ENCODE peak calls at places on chromosomes 13 and 19, in eight cellular contexts. T is body of pancreas, A is cardiac muscle cell, F is left ventricle myocardium inferior, D is choroid plexus epithelial cell, B is Caco-2, X is astrocyte of the spinal cord, Y is ascending aorta. C is an unnamed sample.

GRCh38 chr19:42323852-42324654 is 1.4 kb upstream of the MEGF8 start:
- DNase-seq in F (no peak), Y (no peak), X (no peak), T (peak), B (no peak), D (no peak), A (no peak), C (no peak)

GRCh38 chr19:30207357-30207756 is 164.8 kb upstream of the ZNF536 start:
- DNase-seq in X (no peak), D (no peak), A (no peak), Y (no peak), F (no peak), T (no peak), B (no peak), C (no peak)

GRCh38 chr19:38210458-38210987 is 13.5 kb downstream of the DPF1 start:
- DNase-seq in B (no peak), D (peak), Y (no peak), F (peak), T (no peak), A (peak), X (peak), C (no peak)

GRCh38 chr19:14672043-14672872 is 2.4 kb downstream of the ADGRE3 start:
- DNase-seq in D (no peak), F (no peak), T (no peak), X (no peak), B (no peak), Y (no peak), A (no peak), C (no peak)

GRCh38 chr19:47229674-47230121 is 1.3 kb downstream of the BBC3 start:
- DNase-seq in F (no peak), T (no peak), D (peak), B (no peak), A (no peak), Y (no peak), X (peak), C (no peak)

GRCh38 chr19:57282011-57282636 is 1.8 kb downstream of the ZNF460 start:
- DNase-seq in T (no peak), Y (no peak), B (no peak), D (no peak), A (no peak), F (no peak), X (no peak), C (no peak)

GRCh38 chr19:41499899-41500298 is 56.9 kb downstream of the ERICH4 start:
- DNase-seq in X (no peak), A (no peak), D (no peak), T (no peak), F (no peak), B (no peak), Y (no peak), C (no peak)

GRCh38 chr13:31913459-31913858 is 118.1 kb upstream of the FRY start:
- DNase-seq in X (peak), Y (no peak), T (peak), D (no peak), F (no peak), A (no peak), B (no peak), C (no peak)

GRCh38 chr19:47479701-47480503 is 4.1 kb downstream of the KPTN start:
- DNase-seq in D (peak), F (no peak), Y (no peak), T (no peak), X (peak), A (peak), B (no peak), C (peak)

GRCh38 chr13:46168341-46168740 is 13.6 kb downstream of the LCP1 start:
- DNase-seq in F (no peak), X (no peak), B (no peak), Y (peak), A (no peak), T (no peak), D (peak), C (no peak)

GRCh38 chr13:42808572-42808971 is 27.2 kb downstream of the FAM216B start:
- DNase-seq in Y (no peak), T (no peak), D (no peak), F (no peak), X (no peak), B (no peak), A (no peak), C (no peak)

GRCh38 chr19:50202399-50202798 is 1.0 kb upstream of the MYH14 start:
- DNase-seq in D (no peak), A (no peak), X (no peak), T (no peak), B (no peak), F (no peak), Y (no peak), C (no peak)
- TF ChIP-seq CTCF in D (no peak), A (no peak), X (no peak), T (no peak), B (no peak), F (no peak), Y (no peak), C (no peak)

GRCh38 chr19:522726-523125 is 8.8 kb upstream of the CDC34 start:
- DNase-seq in D (no peak), B (no peak), F (no peak), A (no peak), X (no peak), T (no peak), Y (no peak), C (no peak)
- H3K4me3 ChIP-seq in D (no peak), B (no peak), F (no peak), A (no peak), X (no peak), T (no peak), Y (no peak), C (no peak)

GRCh38 chr13:105406551-105406950 is 1128.9 kb downstream of the EFNB2 start:
- DNase-seq in B (no peak), F (no peak), Y (no peak), X (no peak), A (no peak), D (no peak), T (no peak), C (no peak)

GRCh38 chr13:105414639-105415038 is 1120.8 kb downstream of the EFNB2 start:
- DNase-seq in B (no peak), D (no peak), X (no peak), T (no peak), F (no peak), A (no peak), Y (no peak), C (no peak)

GRCh38 chr13:105412171-105412570 is 1123.3 kb downstream of the EFNB2 start:
- DNase-seq in F (no peak), B (no peak), D (no peak), X (no peak), T (no peak), Y (no peak), A (no peak), C (no peak)

GRCh38 chr13:105410602-105411001 is 1124.9 kb downstream of the EFNB2 start:
- DNase-seq in Y (no peak), B (peak), D (peak), X (no peak), A (peak), F (peak), T (peak), C (peak)
- TF ChIP-seq CTCF in Y (no peak), B (peak), D (peak), X (peak), A (peak), F (peak), T (no peak), C (peak)

GRCh38 chr19:11373885-11374448 is 499 bp upstream of the SWSAP1 start:
- DNase-seq in F (no peak), X (no peak), T (no peak), B (no peak), D (no peak), A (no peak), Y (no peak), C (no peak)
- H3K4me3 ChIP-seq in F (peak), X (peak), T (no peak), B (peak), D (peak), A (peak), Y (peak), C (peak)

DNA sequence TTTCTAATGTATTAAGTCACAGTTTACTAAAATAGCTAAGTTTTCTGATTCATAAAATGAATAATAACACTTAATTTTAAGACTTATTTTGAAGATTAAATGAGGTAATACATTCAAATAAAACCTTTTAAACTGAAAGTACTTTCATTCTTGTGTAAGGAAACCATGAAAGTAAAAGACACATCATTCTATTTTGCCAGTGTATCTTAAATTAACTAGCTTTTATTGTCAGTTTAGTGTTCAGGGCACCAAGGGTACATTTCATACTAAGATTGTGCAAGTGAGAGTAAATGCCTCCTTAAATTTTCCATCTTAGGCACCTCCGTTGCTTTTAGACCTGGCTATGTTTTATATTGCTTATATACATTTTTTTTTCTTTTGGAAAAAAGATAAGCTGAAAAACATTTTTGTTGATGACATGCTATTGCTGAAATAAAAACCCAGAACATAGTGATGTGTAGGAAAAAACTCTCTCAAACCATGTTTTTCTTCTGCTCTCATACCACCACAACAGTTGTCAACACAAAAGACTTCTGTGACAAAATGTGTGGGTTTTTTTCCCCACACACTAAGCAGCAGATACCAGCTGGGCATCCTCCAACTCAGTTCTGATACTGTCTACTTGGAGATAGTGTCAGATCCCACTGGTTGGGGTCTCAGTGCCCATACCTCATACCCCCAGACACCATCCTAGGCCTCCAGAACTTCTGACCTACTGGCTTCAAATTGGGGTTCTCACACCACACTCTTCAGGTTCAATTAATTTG is 30.7 kb upstream of the LPAR6 start:
- DNase-seq in Y (no peak), B (no peak), D (no peak), X (no peak), T (no peak), F (no peak), A (no peak), C (no peak)
- TF ChIP-seq CTCF in Y (no peak), B (no peak), D (no peak), X (no peak), T (no peak), F (no peak), A (no peak), C (no peak)

GRCh38 chr19:35582760-35583159 is 3.2 kb upstream of the PMIS2 start:
- DNase-seq in F (no peak), Y (no peak), B (no peak), A (no peak), D (no peak), X (no peak), T (no peak), C (no peak)

GRCh38 chr19:35587326-35587725 is 1.4 kb downstream of the PMIS2 start:
- DNase-seq in B (no peak), D (peak), A (no peak), F (no peak), X (no peak), T (no peak), Y (no peak), C (no peak)

GRCh38 chr19:35590875-35591274 is 4.9 kb downstream of the PMIS2 start:
- DNase-seq in T (no peak), F (no peak), X (no peak), Y (no peak), B (no peak), A (no peak), D (no peak), C (no peak)

DNA sequence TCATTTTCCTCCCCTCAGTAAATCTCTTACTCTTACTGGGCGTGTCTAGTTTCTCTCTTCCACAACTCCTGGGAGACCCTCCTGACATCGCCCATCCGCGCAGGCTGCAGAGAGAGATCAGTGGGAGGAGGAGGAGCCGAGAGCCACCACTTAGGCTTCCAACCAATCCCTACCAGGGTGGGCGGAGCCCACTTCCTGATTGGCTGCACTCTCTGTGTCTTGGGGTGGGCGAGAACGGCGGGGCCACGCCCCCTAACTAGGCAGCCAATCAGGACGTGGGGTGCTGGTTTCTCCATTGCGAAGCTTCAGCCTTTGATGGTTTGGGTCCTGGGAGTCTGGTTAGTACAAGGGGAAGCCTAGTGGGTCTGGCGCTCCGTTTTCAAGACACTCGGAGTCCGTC is at the start of gene PMIS2:
- DNase-seq in B (no peak), T (no peak), A (no peak), D (peak), F (no peak), X (no peak), Y (no peak), C (no peak)
- H3K4me3 ChIP-seq in B (no peak), T (no peak), A (no peak), D (no peak), F (no peak), X (no peak), Y (no peak), C (no peak)

GRCh38 chr13:51829236-51829899 is 15.6 kb downstream of the TMEM272 start:
- DNase-seq in A (no peak), B (no peak), D (no peak), X (no peak), Y (no peak), F (no peak), T (no peak), C (no peak)

GRCh38 chr13:51833980-51834379 is 11.0 kb downstream of the TMEM272 start:
- DNase-seq in D (no peak), X (no peak), B (no peak), A (no peak), T (no peak), Y (no peak), F (no peak), C (no peak)

GRCh38 chr13:51834581-51835158 is 10.3 kb downstream of the TMEM272 start:
- DNase-seq in B (no peak), T (no peak), F (no peak), X (no peak), D (no peak), Y (no peak), A (no peak), C (no peak)

GRCh38 chr13:51831519-51831918 is 13.5 kb downstream of the TMEM272 start:
- DNase-seq in X (no peak), D (no peak), T (no peak), F (no peak), B (no peak), Y (no peak), A (no peak), C (no peak)

GRCh38 chr13:51832471-51833152 is 12.4 kb downstream of the TMEM272 start:
- DNase-seq in B (no peak), F (no peak), Y (no peak), T (no peak), X (no peak), D (peak), A (peak), C (no peak)
- TF ChIP-seq CTCF in B (no peak), F (peak), Y (peak), T (no peak), X (peak), D (peak), A (peak), C (peak)

DNA sequence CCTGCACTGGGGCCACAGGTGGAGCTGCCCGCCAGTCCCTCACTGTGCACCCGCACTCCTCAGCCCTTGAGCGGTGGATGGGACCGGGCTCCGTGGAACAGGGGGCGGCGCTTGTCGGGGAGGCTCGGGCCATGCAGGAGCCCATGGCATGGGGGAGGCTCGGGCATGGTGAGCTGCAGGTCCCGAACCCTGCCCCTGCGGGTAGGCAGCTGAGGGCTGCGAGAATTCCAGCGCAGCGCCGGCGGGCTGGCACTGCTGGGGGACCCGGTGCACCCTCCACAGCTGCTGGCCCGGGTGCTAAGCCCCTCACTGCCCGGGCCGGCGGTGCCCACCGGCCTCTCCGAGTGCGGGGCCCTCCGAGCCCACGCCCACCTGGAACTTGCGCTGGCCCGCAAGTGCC is 877.5 kb upstream of the PCDH9 start:
- DNase-seq in A (no peak), F (no peak), B (no peak), X (no peak), Y (peak), D (no peak), T (no peak), C (no peak)
- H3K4me3 ChIP-seq in A (no peak), F (no peak), B (no peak), X (no peak), Y (no peak), D (no peak), T (no peak), C (no peak)

DNA sequence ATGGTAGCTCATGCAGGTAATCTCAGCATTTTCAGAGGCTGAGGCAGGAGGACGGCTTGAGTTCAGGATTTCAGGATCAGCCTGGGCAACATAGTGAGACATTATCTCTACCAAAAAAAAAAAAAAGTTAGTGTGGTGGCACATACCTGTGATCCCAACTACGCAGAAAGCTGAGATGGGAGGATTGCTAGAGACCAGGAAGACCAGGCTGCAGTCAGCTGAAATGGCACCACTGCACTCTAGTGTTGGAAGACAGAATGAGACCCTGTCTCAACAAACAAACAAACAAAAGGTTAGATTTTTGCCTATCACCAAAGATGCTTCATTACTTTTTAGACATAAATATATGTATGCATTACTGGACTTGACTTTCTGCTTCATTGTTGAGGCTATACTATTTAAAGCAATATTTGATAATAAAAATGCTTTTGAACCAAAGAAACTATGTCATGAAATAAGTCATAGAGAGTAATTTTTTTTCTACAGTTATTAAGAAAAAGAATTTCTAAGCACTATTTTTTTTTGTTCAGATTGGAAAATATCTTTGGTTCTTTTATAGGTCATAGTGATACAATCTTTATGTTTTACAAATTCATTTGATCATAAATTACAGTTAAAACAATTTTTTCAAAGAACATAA is 1180.1 kb upstream of the ATXN8OS start:
- DNase-seq in A (peak), F (no peak), Y (no peak), D (peak), T (no peak), B (peak), X (peak), C (no peak)
- TF ChIP-seq CTCF in A (no peak), F (peak), Y (no peak), D (peak), T (peak), B (peak), X (peak), C (peak)